ENCODE peak calls at places on chromosomes 2 and 18, in seven cellular contexts. C is H9, P is H1, K is neuronal stem cell, H is mesenchymal stem cell, I is IMR-90, B is trophoblast cell. Z is an unnamed sample. For H3K4me1, the result is how much of the 10 kb centered on the place peaks cover.

GRCh38 chr2:70960833-70961647 is 17.4 kb upstream of the ANKRD53 start:
- DNase-seq in C (peak), P (no peak), K (no peak), H (no peak), I (no peak), B (peak), Z (peak)

GRCh38 chr2:84969511-84970265 is 1.3 kb upstream of the KCMF1 start:
- DNase-seq in C (no peak), P (no peak), K (no peak), H (peak), I (peak), B (no peak), Z (peak)

GRCh38 chr2:10875126-10875525 is 36.6 kb upstream of the KCNF1 start:
- DNase-seq in C (no peak), P (no peak), K (no peak), H (no peak), I (no peak), B (peak), Z (no peak)

GRCh38 chr18:27952741-27953140 is 224.2 kb downstream of the CDH2 start:
- DNase-seq in C (no peak), P (no peak), K (no peak), H (no peak), I (no peak), B (no peak), Z (no peak)

GRCh38 chr2:72694715-72695496 is 130.9 kb downstream of the EXOC6B start:
- DNase-seq in C (no peak), P (no peak), K (no peak), H (peak), I (peak), B (no peak), Z (peak)

GRCh38 chr2:20484034-20484617 is 37.3 kb downstream of the RHOB start:
- DNase-seq in C (no peak), P (no peak), K (no peak), H (no peak), I (no peak), B (no peak), Z (no peak)

GRCh38 chr2:28450901-28451565 is 44.8 kb upstream of the PLB1 start:
- DNase-seq in C (no peak), P (no peak), K (no peak), H (no peak), I (no peak), B (no peak), Z (no peak)

GRCh38 chr2:67256892-67257291 is 140.2 kb upstream of the ETAA1 start:
- DNase-seq in C (no peak), P (no peak), K (no peak), H (peak), I (peak), B (no peak), Z (no peak)

GRCh38 chr18:55781481-55781957 is 193.5 kb upstream of the TCF4 start:
- DNase-seq in C (peak), P (no peak), K (peak), H (peak), I (peak), B (no peak), Z (peak)

GRCh38 chr18:24553886-24554285 is 93.4 kb downstream of the HRH4 start:
- DNase-seq in C (no peak), P (no peak), K (no peak), H (no peak), I (no peak), B (no peak), Z (no peak)

GRCh38 chr2:238304116-238304515 is 15.7 kb upstream of the PER2 start:
- DNase-seq in C (no peak), P (no peak), K (no peak), H (no peak), I (no peak), B (no peak), Z (no peak)

GRCh38 chr2:43146083-43146482 is 80.3 kb downstream of the ZFP36L2 start:
- DNase-seq in C (no peak), P (no peak), K (no peak), H (no peak), I (no peak), B (no peak), Z (no peak)

GRCh38 chr2:224401641-224402342 is at the start of gene FAM124B:
- DNase-seq in C (no peak), P (no peak), K (no peak), H (peak), I (peak), B (peak), Z (peak)

GRCh38 chr2:120589782-120590608 is 145.7 kb upstream of the GLI2 start:
- DNase-seq in C (no peak), P (no peak), K (no peak), H (no peak), I (peak), B (no peak), Z (no peak)

GRCh38 chr2:97870396-97870843 is 125.3 kb downstream of the TMEM131 start:
- DNase-seq in C (no peak), P (no peak), K (no peak), H (peak), I (peak), B (peak), Z (peak)

GRCh38 chr2:104849618-104850097 is 4.3 kb upstream of the POU3F3 start:
- DNase-seq in C (peak), P (no peak), K (no peak), H (peak), I (peak), B (peak), Z (peak)

GRCh38 chr2:46488389-46488788 is 9.0 kb downstream of the TMEM247 start:
- DNase-seq in C (peak), P (no peak), K (no peak), H (no peak), I (no peak), B (no peak), Z (peak)

GRCh38 chr2:127097841-127098651 is 8.9 kb downstream of the BIN1 start:
- DNase-seq in C (no peak), P (no peak), K (no peak), H (no peak), I (no peak), B (no peak), Z (no peak)

GRCh38 chr2:174965992-174966789 is 39.0 kb downstream of the CHN1 start:
- DNase-seq in C (no peak), P (no peak), K (no peak), H (peak), I (peak), B (no peak), Z (peak)

GRCh38 chr2:178804791-178805190 is 2.4 kb downstream of the TTN start:
- DNase-seq in C (no peak), P (no peak), K (no peak), H (peak), I (peak), B (no peak), Z (peak)

GRCh38 chr18:28510210-28510609 is 333.3 kb upstream of the CDH2 start:
- DNase-seq in C (no peak), P (no peak), K (no peak), H (no peak), I (no peak), B (no peak), Z (no peak)

GRCh38 chr2:44936275-44936674 is 5.2 kb upstream of the SIX3 start:
- DNase-seq in C (no peak), P (no peak), K (no peak), H (no peak), I (no peak), B (no peak), Z (peak)

GRCh38 chr2:45009303-45009927 is at the start of gene SIX2:
- DNase-seq in C (peak), P (peak), K (peak), H (peak), I (peak), B (peak), Z (peak)

GRCh38 chr2:26333286-26333685 is 12.7 kb upstream of the SELENOI start:
- DNase-seq in C (no peak), P (no peak), K (no peak), H (no peak), I (no peak), B (no peak), Z (peak)

GRCh38 chr2:235463893-235464292 is 29.9 kb upstream of the AGAP1 start:
- DNase-seq in C (no peak), P (no peak), K (no peak), H (no peak), I (no peak), B (no peak), Z (no peak)

GRCh38 chr2:81436256-81436655 is 1131.7 kb upstream of the LRRTM1 start:
- DNase-seq in C (no peak), P (no peak), K (no peak), H (no peak), I (no peak), B (no peak), Z (no peak)

GRCh38 chr2:163563336-163563735 is 172.5 kb downstream of the FIGN start:
- DNase-seq in C (no peak), P (no peak), K (no peak), H (no peak), I (no peak), B (no peak), Z (no peak)

GRCh38 chr2:149860276-149860921 is 272.8 kb upstream of the MMADHC start:
- DNase-seq in C (no peak), P (no peak), K (no peak), H (peak), I (peak), B (no peak), Z (peak)

GRCh38 chr2:105308785-105309540 is 20.6 kb downstream of the TGFBRAP1 start:
- DNase-seq in C (no peak), P (no peak), K (no peak), H (peak), I (no peak), B (no peak), Z (no peak)

GRCh38 chr2:120919771-120920437 is 184.2 kb downstream of the GLI2 start:
- DNase-seq in C (no peak), P (no peak), K (no peak), H (peak), I (peak), B (no peak), Z (peak)

GRCh38 chr2:102245266-102246151 is 58.7 kb downstream of the IL1RL2 start:
- DNase-seq in C (peak), P (no peak), K (no peak), H (peak), I (peak), B (no peak), Z (peak)

GRCh38 chr2:14137643-14138042 is 494.9 kb upstream of the LRATD1 start:
- DNase-seq in C (peak), P (peak), K (no peak), H (no peak), I (no peak), B (no peak), Z (peak)

GRCh38 chr2:241848761-241849615 is 9.7 kb downstream of the PDCD1 start:
- DNase-seq in C (peak), P (no peak), K (no peak), H (no peak), I (no peak), B (no peak), Z (no peak)

GRCh38 chr2:68423966-68424650 is 43.0 kb downstream of the FBXO48 start:
- DNase-seq in C (no peak), P (no peak), K (no peak), H (no peak), I (no peak), B (no peak), Z (no peak)
- H3K4me1 ChIP-seq in C (under half), P (under half), K (under half), H (under half), I (under half), B (under half), Z (under half)

GRCh38 chr18:72634500-72634899 is 90.4 kb upstream of the CBLN2 start:
- DNase-seq in C (no peak), P (no peak), K (no peak), H (no peak), I (no peak), B (no peak), Z (no peak)
- H2AK5ac ChIP-seq in C (no peak), P (no peak), K (no peak), H (no peak), I (no peak), B (no peak), Z (no peak)

DNA sequence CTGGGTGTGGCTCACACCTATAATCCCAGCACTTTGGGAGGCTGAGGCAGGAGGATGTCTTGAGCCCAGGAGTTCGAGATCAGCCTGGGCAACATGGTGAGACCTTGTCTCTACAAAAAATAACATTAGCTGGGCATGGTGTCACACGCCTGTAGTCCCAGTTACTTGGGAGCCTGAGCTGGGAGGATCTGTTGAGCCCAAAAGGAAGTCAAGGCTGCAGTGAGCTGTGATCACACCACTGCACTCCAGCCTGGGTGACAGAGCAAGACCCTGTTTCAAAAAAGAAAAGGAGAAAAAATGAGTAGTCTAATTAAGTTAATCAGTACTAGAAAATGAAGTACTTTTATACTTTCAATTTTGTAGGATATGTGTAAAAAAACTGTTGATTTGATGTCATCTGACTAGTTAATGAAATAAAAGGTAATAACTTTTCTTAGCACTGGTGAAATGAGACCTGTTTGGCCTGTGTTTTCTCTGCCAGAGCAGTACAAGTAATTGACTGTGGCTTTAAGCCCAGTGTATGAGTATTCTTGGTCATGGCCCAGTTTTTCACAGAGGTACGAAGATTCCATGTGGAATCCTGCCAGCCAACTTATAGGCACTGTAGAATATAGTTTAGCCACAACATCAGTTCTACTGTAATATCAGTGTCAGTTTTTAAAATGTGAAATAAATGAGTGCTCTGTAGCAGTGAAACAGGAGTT is 35.8 kb downstream of the MFSD6 start:
- DNase-seq in C (no peak), P (no peak), K (no peak), H (no peak), I (peak), B (no peak), Z (no peak)
- H3K4me1 ChIP-seq in C (under half), P (under half), K (under half), H (under half), I (under half), B (under half), Z (under half)

GRCh38 chr2:111694690-111695089 is 189.3 kb downstream of the ANAPC1 start:
- DNase-seq in C (no peak), P (no peak), K (no peak), H (no peak), I (peak), B (no peak), Z (no peak)

GRCh38 chr2:111698089-111698488 is 185.9 kb downstream of the ANAPC1 start:
- DNase-seq in C (no peak), P (no peak), K (no peak), H (no peak), I (no peak), B (no peak), Z (no peak)

GRCh38 chr2:111692311-111692710 is 191.7 kb downstream of the ANAPC1 start:
- DNase-seq in C (no peak), P (no peak), K (no peak), H (no peak), I (no peak), B (no peak), Z (no peak)

GRCh38 chr2:111697560-111697959 is 186.4 kb downstream of the ANAPC1 start:
- DNase-seq in C (no peak), P (no peak), K (no peak), H (no peak), I (no peak), B (no peak), Z (no peak)

GRCh38 chr2:111695441-111696007 is 188.5 kb downstream of the ANAPC1 start:
- DNase-seq in C (no peak), P (no peak), K (no peak), H (no peak), I (no peak), B (no peak), Z (no peak)
- H2AK5ac ChIP-seq in C (no peak), P (no peak), K (no peak), H (no peak), I (no peak), B (no peak), Z (no peak)

DNA sequence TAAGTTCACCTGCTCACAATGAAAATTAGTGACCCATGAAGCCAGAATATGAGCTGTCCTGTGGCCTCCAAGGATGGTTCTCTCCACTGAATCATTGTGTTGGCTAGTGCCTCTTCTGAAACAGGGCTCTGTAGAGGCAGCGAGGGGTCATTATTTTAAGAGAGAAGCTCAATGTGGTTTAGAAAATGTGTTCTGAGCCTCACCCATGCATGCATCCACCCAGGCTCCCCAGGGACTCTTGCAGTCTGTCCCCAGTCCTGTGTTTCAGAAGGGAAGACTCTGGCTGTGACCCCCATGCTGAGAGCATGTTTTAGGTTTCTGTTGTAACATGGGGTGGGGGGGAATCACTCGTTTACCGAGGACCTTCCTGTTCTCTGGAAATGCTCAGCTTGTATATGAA is 135.2 kb downstream of the RNF144A start:
- DNase-seq in C (no peak), P (no peak), K (no peak), H (no peak), I (no peak), B (no peak), Z (no peak)
- H3K4me1 ChIP-seq in C (under half), P (under half), K (under half), H (under half), I (under half), B (under half), Z (under half)

DNA sequence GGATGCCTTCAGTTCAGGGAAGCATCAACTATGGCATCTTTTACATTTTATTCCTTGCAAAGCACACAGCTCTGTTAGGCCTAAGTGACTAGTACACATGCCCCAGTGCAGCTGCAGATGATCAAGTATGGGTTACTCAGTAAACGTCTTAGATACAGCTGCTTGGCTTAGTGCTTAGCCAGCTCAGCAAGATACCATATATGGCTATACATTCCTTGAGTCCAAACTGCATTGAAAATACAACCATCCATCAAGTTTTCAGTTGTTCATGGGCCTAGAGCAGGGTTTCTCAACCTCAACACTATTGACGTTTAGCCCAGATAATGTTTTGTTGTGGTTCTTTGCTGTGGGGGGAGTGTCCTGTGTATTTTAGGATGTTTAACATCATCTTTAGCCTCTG is 769.9 kb downstream of the TSN start:
- DNase-seq in C (no peak), P (no peak), K (no peak), H (peak), I (no peak), B (no peak), Z (no peak)
- H2AK5ac ChIP-seq in C (no peak), P (no peak), K (no peak), H (no peak), I (no peak), B (no peak), Z (no peak)

GRCh38 chr18:8720141-8720540 is 14.8 kb downstream of the MTCL1 start:
- DNase-seq in C (no peak), P (no peak), K (no peak), H (no peak), I (no peak), B (peak), Z (no peak)
- H3K4me1 ChIP-seq in C (under half), P (under half), K (under half), H (under half), I (under half), B (under half), Z (under half)

DNA sequence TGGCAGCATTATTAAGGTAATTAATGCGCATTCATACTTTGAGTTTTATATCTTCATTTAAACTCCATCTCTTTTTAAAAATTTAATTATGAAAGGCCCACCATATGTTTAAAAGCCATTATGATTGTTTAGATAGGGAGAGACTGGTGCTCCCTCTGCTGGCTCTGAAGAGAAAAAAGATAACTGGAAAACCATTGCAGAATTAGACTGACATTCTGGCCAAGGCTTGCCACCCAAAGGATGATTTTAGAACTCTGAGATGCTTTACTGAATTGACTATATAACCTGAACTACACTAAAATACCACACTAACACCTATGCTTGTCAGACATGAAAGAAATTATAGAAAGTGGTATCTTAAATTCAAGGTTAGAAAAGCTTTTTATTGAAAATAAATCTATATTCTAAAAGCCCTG is 127.6 kb upstream of the SPOPL start:
- DNase-seq in C (no peak), P (no peak), K (peak), H (peak), I (peak), B (no peak), Z (peak)
- H2AK5ac ChIP-seq in C (no peak), P (no peak), K (no peak), H (no peak), I (no peak), B (no peak), Z (no peak)

DNA sequence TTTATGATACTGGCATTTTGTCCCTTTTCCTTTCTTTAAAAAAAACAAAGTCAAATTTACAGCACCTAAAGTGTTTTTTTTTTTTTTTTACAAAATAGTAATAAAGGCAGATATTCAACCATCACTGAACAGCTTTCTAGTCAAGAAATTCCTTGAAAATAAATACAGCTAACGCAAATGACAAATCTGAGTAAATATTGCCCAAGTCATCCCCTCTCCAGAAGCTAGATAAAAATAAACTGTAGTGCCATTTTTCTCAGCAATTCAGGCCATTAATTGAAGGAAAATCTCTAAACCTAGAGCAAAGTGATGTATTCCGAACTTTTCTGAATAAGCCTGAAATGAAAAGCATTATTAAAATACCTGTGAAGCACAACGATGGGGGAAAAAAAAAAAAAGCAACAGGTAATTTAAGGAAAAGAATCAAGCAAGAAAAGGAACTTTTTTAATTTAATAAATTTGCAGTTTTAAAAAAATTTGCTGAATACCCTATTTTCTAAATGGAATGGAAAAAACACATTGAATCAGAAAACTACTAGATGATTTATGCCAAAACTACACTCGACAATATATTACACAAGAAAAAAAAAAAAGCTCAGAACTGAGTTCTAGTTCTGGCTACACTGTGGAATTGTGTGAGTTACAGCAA is 6.9 kb downstream of the SP3 start:
- DNase-seq in C (no peak), P (no peak), K (no peak), H (no peak), I (no peak), B (no peak), Z (no peak)
- H3K4me1 ChIP-seq in C (under half), P (under half), K (under half), H (under half), I (under half), B (under half), Z (under half)

Z was measured in mesendoderm.